ENCODE peak calls at places on chromosomes 16 and 17, in six cellular contexts. C is GM12865; T is OCI-LY7; O is endodermal cell; B is CD8-positive, alpha-beta memory T cell; X is aorta. Q is an unnamed sample.

GRCh38 chr16:50781518-50781917 is 39.6 kb downstream of the CYLD start:
- DNase-seq in C (no peak), T (no peak), O (no peak), B (no peak), X (no peak), Q (no peak)

GRCh38 chr16:23274968-23275367 is 27.1 kb upstream of the SCNN1B start:
- DNase-seq in C (peak), T (no peak), O (no peak), B (no peak), X (no peak), Q (no peak)

GRCh38 chr17:17525331-17525730 is 29.1 kb upstream of the RASD1 start:
- DNase-seq in C (no peak), T (no peak), O (no peak), B (no peak), X (peak), Q (no peak)

GRCh38 chr16:56869513-56870270 is 4.7 kb downstream of the SLC12A3 start:
- DNase-seq in C (peak), T (peak), O (peak), B (no peak), X (no peak), Q (no peak)

GRCh38 chr16:57575468-57576277 is 33.2 kb downstream of the ADGRG5 start:
- DNase-seq in C (no peak), T (no peak), O (no peak), B (no peak), X (no peak), Q (no peak)

GRCh38 chr17:28524476-28525415 is 18.6 kb downstream of the FOXN1 start:
- DNase-seq in C (no peak), T (no peak), O (no peak), B (no peak), X (no peak), Q (peak)

GRCh38 chr16:63461248-63461841 is 1425.1 kb upstream of the CDH8 start:
- DNase-seq in C (no peak), T (peak), O (peak), B (no peak), X (no peak), Q (peak)

GRCh38 chr17:34781571-34782108 is 179.6 kb downstream of the CCT6B start:
- DNase-seq in C (no peak), T (no peak), O (no peak), B (no peak), X (no peak), Q (no peak)

GRCh38 chr17:50062323-50063243 is 6.7 kb downstream of the ITGA3 start:
- DNase-seq in C (no peak), T (no peak), O (peak), B (no peak), X (peak), Q (no peak)

GRCh38 chr17:16285646-16286008 is 67.6 kb downstream of the CENPV start:
- DNase-seq in C (no peak), T (no peak), O (no peak), B (no peak), X (no peak), Q (no peak)
- H3K4me3 ChIP-seq in C (no peak), T (no peak), O (no peak), B (peak), X (peak), Q (no peak)

GRCh38 chr17:37744961-37745800 is at the start of gene HNF1B:
- DNase-seq in C (peak), T (no peak), O (peak), B (no peak), X (no peak), Q (peak)
- H3K4me3 ChIP-seq in C (peak), T (no peak), O (peak), B (no peak), X (no peak), Q (peak)

GRCh38 chr16:1531638-1531910 is 1.9 kb upstream of the TMEM204 start:
- DNase-seq in C (no peak), T (no peak), O (no peak), B (no peak), X (no peak), Q (no peak)
- H3K4me3 ChIP-seq in C (no peak), T (no peak), O (no peak), B (no peak), X (no peak), Q (no peak)

GRCh38 chr17:2034157-2034556 is 4.2 kb downstream of the DPH1 start:
- DNase-seq in C (no peak), T (peak), O (no peak), B (no peak), X (no peak), Q (no peak)
- H3K4me3 ChIP-seq in C (no peak), T (no peak), O (no peak), B (no peak), X (no peak), Q (no peak)

GRCh38 chr16:70433456-70434103 is 5.3 kb downstream of the ST3GAL2 start:
- DNase-seq in C (no peak), T (peak), O (no peak), B (no peak), X (peak), Q (peak)
- H3K4me3 ChIP-seq in C (peak), T (peak), O (peak), B (no peak), X (no peak), Q (no peak)

DNA sequence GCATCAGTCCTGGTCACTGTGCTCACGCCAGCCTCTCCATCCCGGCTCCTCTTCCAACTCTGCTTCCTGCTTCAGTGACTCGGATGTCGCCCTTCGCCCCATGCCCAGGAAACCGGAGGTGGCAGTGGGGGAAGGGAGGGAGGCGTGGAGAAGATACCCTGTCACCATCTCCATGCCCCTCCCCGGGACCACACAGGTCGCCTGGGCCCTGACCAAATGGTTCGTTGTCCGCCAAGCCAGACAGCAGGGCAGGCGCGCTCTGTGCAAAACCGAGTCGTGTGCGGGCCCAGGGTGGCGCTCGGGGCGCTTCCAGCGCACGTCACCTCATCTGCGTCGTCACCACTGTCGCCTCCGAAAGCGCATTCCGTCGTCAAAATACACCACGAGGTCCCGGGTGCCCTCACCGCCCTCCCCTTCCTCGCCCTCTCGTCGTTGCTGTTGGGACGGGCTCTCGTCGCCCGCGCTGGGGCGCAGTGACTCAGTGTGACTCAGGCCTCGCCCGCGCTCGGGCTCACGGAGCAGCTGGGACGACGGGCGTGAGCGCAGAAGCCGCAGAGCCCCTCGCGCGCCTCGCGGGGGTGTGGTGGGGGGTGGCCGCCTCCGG is 39.2 kb downstream of the ZNF778 start:
- DNase-seq in C (no peak), T (no peak), O (peak), B (peak), X (peak), Q (peak)
- H3K4me3 ChIP-seq in C (no peak), T (no peak), O (no peak), B (no peak), X (no peak), Q (no peak)

Q was measured in hepatocyte.